ENCODE peak calls at places on chromosomes 1 and 21, in five cellular contexts. T is kidney epithelial cell, D is tibial artery, F is suprapubic skin, U is mesenchymal stem cell. J is an unnamed sample.
A peak's percentile ranks its signal among the peaks of the same experiment; 100 is the strongest.

GRCh38 chr1:23282967-23283366 is 61.1 kb downstream of the HNRNPR start:
- DNase-seq in D (no peak), U (peak; percentile 86), T (peak; percentile 21), F (no peak), J (no peak)

GRCh38 chr1:226664413-226665101 is 74.5 kb downstream of the ITPKB start:
- DNase-seq in D (peak; percentile 73), U (peak; percentile 97), T (no peak), F (peak; percentile 83), J (peak; percentile 81)

GRCh38 chr1:44947060-44947773 is 39.2 kb downstream of the EIF2B3 start:
- DNase-seq in U (peak; percentile 84), F (no peak), T (no peak), D (peak; percentile 24), J (peak; percentile 78)

GRCh38 chr1:235259133-235259778 is 68.7 kb downstream of the ARID4B start:
- DNase-seq in F (no peak), D (no peak), T (no peak), U (no peak), J (peak; percentile 25)

GRCh38 chr1:43453442-43454269 is at the start of gene HYI:
- DNase-seq in U (peak; percentile 93), T (peak; percentile 44), D (peak; percentile 89), F (peak; percentile 92), J (peak; percentile 73)

GRCh38 chr1:11286735-11287410 is 13.9 kb downstream of the UBIAD1 start:
- DNase-seq in F (no peak), T (peak; percentile 26), D (no peak), U (no peak), J (no peak)

GRCh38 chr1:159853417-159853816 is 9.0 kb downstream of the VSIG8 start:
- DNase-seq in T (no peak), F (no peak), U (no peak), D (no peak), J (no peak)

GRCh38 chr1:7292714-7293419 is 478.2 kb upstream of the VAMP3 start:
- DNase-seq in U (no peak), T (no peak), F (no peak), D (no peak), J (no peak)

GRCh38 chr21:30986966-30987365 is 51.3 kb downstream of the KRTAP19-8 start:
- DNase-seq in T (no peak), F (no peak), D (no peak), U (no peak), J (no peak)

GRCh38 chr1:151371340-151371739 is 1.2 kb downstream of the SELENBP1 start:
- DNase-seq in F (peak; percentile 86), D (peak; percentile 91), T (no peak), U (peak; percentile 25), J (peak; percentile 84)

GRCh38 chr21:21029159-21029558 is 30.9 kb downstream of the NCAM2 start:
- DNase-seq in U (no peak), F (no peak), T (no peak), D (no peak), J (no peak)

GRCh38 chr1:90402893-90403849 is 313.9 kb downstream of the BARHL2 start:
- DNase-seq in D (no peak), F (no peak), U (peak; percentile 88), T (peak; percentile 99), J (peak; percentile 90)

GRCh38 chr21:29403922-29404538 is 105.3 kb downstream of the BACH1 start:
- DNase-seq in D (no peak), T (no peak), U (no peak), F (no peak), J (no peak)

GRCh38 chr1:218348628-218349185 is 3.6 kb downstream of the TGFB2 start:
- DNase-seq in F (no peak), U (no peak), T (no peak), D (no peak), J (no peak)

GRCh38 chr1:194873328-194873923 is 1687.0 kb upstream of the B3GALT2 start:
- DNase-seq in F (no peak), D (no peak), U (no peak), T (no peak), J (no peak)

GRCh38 chr1:179785025-179785424 is 41.9 kb downstream of the FAM163A start:
- DNase-seq in U (no peak), D (no peak), F (no peak), T (peak; percentile 21), J (no peak)

GRCh38 chr1:50976111-50976889 is 6.3 kb downstream of the CDKN2C start:
- DNase-seq in F (no peak), T (no peak), U (no peak), D (no peak), J (peak; percentile 31)

GRCh38 chr1:214569357-214570004 is 18.1 kb upstream of the PTPN14 start:
- DNase-seq in D (no peak), U (peak; percentile 36), T (no peak), F (no peak), J (peak; percentile 76)

GRCh38 chr1:97243973-97244560 is 522.5 kb downstream of the PTBP2 start:
- DNase-seq in U (peak; percentile 38), D (no peak), T (no peak), F (no peak), J (no peak)

GRCh38 chr1:28147264-28148094 is 29.0 kb downstream of the PTAFR start:
- DNase-seq in T (no peak), U (no peak), F (no peak), D (no peak), J (no peak)

GRCh38 chr21:38773108-38774061 is 32.3 kb upstream of the ETS2 start:
- DNase-seq in U (peak; percentile 97), D (peak; percentile 85), T (peak; percentile 80), F (no peak), J (peak; percentile 87)

GRCh38 chr1:93506140-93506539 is 58.2 kb downstream of the FNBP1L start:
- DNase-seq in T (no peak), F (no peak), U (no peak), D (no peak), J (no peak)

GRCh38 chr1:151069103-151069486 is 1.5 kb upstream of the GABPB2 start:
- DNase-seq in U (no peak), T (no peak), D (no peak), F (no peak), J (no peak)

GRCh38 chr1:79235221-79236002 is 228.9 kb upstream of the ADGRL4 start:
- DNase-seq in D (no peak), T (no peak), U (peak; percentile 1), F (no peak), J (no peak)

GRCh38 chr1:116708255-116708900 is 40.8 kb upstream of the IGSF3 start:
- DNase-seq in D (no peak), F (no peak), T (no peak), U (no peak), J (no peak)

GRCh38 chr1:116373451-116374339 is 651 bp downstream of the ATP1A1 start:
- DNase-seq in D (peak; percentile 71), F (peak; percentile 87), U (peak; percentile 60), T (no peak), J (peak; percentile 71)

GRCh38 chr21:28220670-28221069 is 772.0 kb downstream of the LTN1 start:
- DNase-seq in D (no peak), U (no peak), F (no peak), T (no peak), J (no peak)

GRCh38 chr1:51343624-51344023 is 13.3 kb upstream of the TTC39A start:
- DNase-seq in F (no peak), T (no peak), D (no peak), U (no peak), J (no peak)

GRCh38 chr1:66980745-66981367 is 56.1 kb downstream of the MIER1 start:
- DNase-seq in F (no peak), U (peak; percentile 34), D (no peak), T (no peak), J (no peak)
- H3K4me3 ChIP-seq in F (no peak overlapping the region), U (peak overlapping the region; percentile 55), D (peak overlapping the region; percentile 2), T (no peak overlapping the region), J (no peak overlapping the region)

GRCh38 chr1:8363764-8364301 is 45.9 kb downstream of the SLC45A1 start:
- DNase-seq in F (no peak), T (no peak), U (no peak), D (no peak), J (no peak)

GRCh38 chr1:8362701-8363101 is 44.8 kb downstream of the SLC45A1 start:
- DNase-seq in D (no peak), T (no peak), U (no peak), F (no peak), J (no peak)

GRCh38 chr1:8364528-8365442 is 46.9 kb downstream of the SLC45A1 start:
- DNase-seq in U (no peak), T (no peak), D (peak; percentile 29), F (peak; percentile 72), J (no peak)

GRCh38 chr1:8361198-8361849 is 43.4 kb downstream of the SLC45A1 start:
- DNase-seq in U (no peak), T (no peak), F (no peak), D (no peak), J (no peak)

GRCh38 chr1:8363186-8363585 is 45.3 kb downstream of the SLC45A1 start:
- DNase-seq in F (no peak), D (no peak), T (no peak), U (no peak), J (no peak)
- H3K36me3 ChIP-seq in F (peaks cover 87% of the 10 kb centered on the region), D (peaks cover 84% of the 10 kb centered on the region), T (peaks cover 2% of the 10 kb centered on the region), U (peaks cover 71% of the 10 kb centered on the region), J (peaks cover 45% of the 10 kb centered on the region)

DNA sequence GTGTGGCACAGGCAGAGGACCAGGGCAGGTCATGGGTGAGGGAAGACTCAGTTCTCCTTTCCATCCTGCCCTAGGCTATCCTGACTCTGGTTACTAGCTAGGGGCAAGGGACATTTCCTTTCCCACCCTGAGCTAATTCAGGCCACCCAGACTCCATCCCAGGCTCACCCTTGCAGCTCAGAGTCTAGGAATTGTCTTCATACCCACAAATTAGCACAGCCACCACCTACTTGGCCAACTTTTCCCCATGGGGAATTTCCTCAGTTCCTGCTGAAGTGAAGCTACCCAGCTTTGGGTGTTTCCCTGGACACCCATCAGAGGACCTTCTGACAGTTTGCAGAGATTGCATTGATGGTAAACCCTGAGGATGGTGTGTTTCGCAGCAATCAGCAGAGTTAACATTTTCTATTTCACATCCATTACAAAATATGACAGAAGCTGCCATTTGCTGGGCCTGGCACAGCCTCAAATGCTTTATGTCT is 20.3 kb upstream of the RNF19B start:
- DNase-seq in F (no peak), U (no peak), T (no peak), D (no peak), J (no peak)
- H3K27me3 ChIP-seq in F (no peaks in the 10 kb centered on the region), U (no peaks in the 10 kb centered on the region), T (no peaks in the 10 kb centered on the region), D (no peaks in the 10 kb centered on the region), J (no peaks in the 10 kb centered on the region)

GRCh38 chr1:183093066-183093668 is 69.9 kb downstream of the LAMC1 start:
- DNase-seq in U (no peak), F (no peak), D (no peak), T (no peak), J (no peak)

GRCh38 chr1:183096351-183096750 is 73.1 kb downstream of the LAMC1 start:
- DNase-seq in D (no peak), U (no peak), T (no peak), F (no peak), J (no peak)

GRCh38 chr1:183092350-183092749 is 69.1 kb downstream of the LAMC1 start:
- DNase-seq in T (no peak), D (no peak), F (no peak), U (no peak), J (no peak)

GRCh38 chr1:183094376-183094775 is 71.2 kb downstream of the LAMC1 start:
- DNase-seq in T (no peak), F (no peak), D (no peak), U (no peak), J (no peak)

GRCh38 chr1:183093821-183094287 is 70.6 kb downstream of the LAMC1 start:
- DNase-seq in D (no peak), F (no peak), U (peak; percentile 73), T (no peak), J (peak; percentile 73)
- H3K4me3 ChIP-seq in D (no peak overlapping the region), F (no peak overlapping the region), U (no peak overlapping the region), T (no peak overlapping the region), J (no peak overlapping the region)

J was measured in MG63.